ENCODE peak calls at places on chromosomes 12 and 14, in seven cellular contexts. One of them, this sample, is unnamed. For H3K79me2, the result is how much of the 10 kb centered on the place peaks cover.

GRCh38 chr14:68401855-68402254 is 391.0 kb downstream of the ZFP36L1 start:
- DNase-seq in HCT116: no peak
- DNase-seq in DND-41: no peak
- DNase-seq in GM23248: no peak
- DNase-seq in GM23338: no peak
- DNase-seq in fibroblast of lung: no peak
- DNase-seq in mammary epithelial cell: no peak
- DNase-seq in this sample: no peak

GRCh38 chr12:12127304-12127703 is 56.6 kb downstream of the BCL2L14 start:
- DNase-seq in HCT116: no peak
- DNase-seq in DND-41: no peak
- DNase-seq in GM23248: no peak
- DNase-seq in GM23338: no peak
- DNase-seq in fibroblast of lung: no peak
- DNase-seq in mammary epithelial cell: no peak
- DNase-seq in this sample: no peak

GRCh38 chr12:402127-402456 is 648 bp downstream of the CCDC77 start:
- DNase-seq in HCT116: no peak
- DNase-seq in DND-41: peak
- DNase-seq in GM23248: peak
- DNase-seq in GM23338: peak
- DNase-seq in fibroblast of lung: peak
- DNase-seq in mammary epithelial cell: peak
- DNase-seq in this sample: peak

GRCh38 chr14:96792003-96792402 is 5.2 kb upstream of the VRK1 start:
- DNase-seq in HCT116: no peak
- DNase-seq in DND-41: no peak
- DNase-seq in GM23248: no peak
- DNase-seq in GM23338: no peak
- DNase-seq in fibroblast of lung: no peak
- DNase-seq in mammary epithelial cell: peak
- DNase-seq in this sample: no peak

GRCh38 chr12:48080821-48081220 is 25.1 kb downstream of the SENP1 start:
- DNase-seq in HCT116: no peak
- DNase-seq in DND-41: no peak
- DNase-seq in GM23248: no peak
- DNase-seq in GM23338: no peak
- DNase-seq in fibroblast of lung: no peak
- DNase-seq in mammary epithelial cell: no peak
- DNase-seq in this sample: no peak

GRCh38 chr12:106601031-106601430 is 18.2 kb downstream of the RFX4 start:
- DNase-seq in HCT116: no peak
- DNase-seq in DND-41: no peak
- DNase-seq in GM23248: no peak
- DNase-seq in GM23338: peak
- DNase-seq in fibroblast of lung: no peak
- DNase-seq in mammary epithelial cell: no peak
- DNase-seq in this sample: peak

GRCh38 chr12:104737682-104738370 is 220.3 kb downstream of the SLC41A2 start:
- DNase-seq in HCT116: no peak
- DNase-seq in DND-41: no peak
- DNase-seq in GM23248: no peak
- DNase-seq in GM23338: no peak
- DNase-seq in fibroblast of lung: no peak
- DNase-seq in mammary epithelial cell: no peak
- DNase-seq in this sample: peak

GRCh38 chr12:75961878-75962277 is 69.7 kb downstream of the PHLDA1 start:
- DNase-seq in HCT116: no peak
- DNase-seq in DND-41: no peak
- DNase-seq in GM23248: no peak
- DNase-seq in GM23338: no peak
- DNase-seq in fibroblast of lung: no peak
- DNase-seq in mammary epithelial cell: no peak
- DNase-seq in this sample: no peak

GRCh38 chr12:108594960-108595710 is 2.7 kb downstream of the TMEM119 start:
- DNase-seq in HCT116: no peak
- DNase-seq in DND-41: no peak
- DNase-seq in GM23248: no peak
- DNase-seq in GM23338: no peak
- DNase-seq in fibroblast of lung: no peak
- DNase-seq in mammary epithelial cell: no peak
- DNase-seq in this sample: no peak

GRCh38 chr14:22567437-22567836 is 21.6 kb downstream of the DAD1 start:
- DNase-seq in HCT116: no peak
- DNase-seq in DND-41: no peak
- DNase-seq in GM23248: no peak
- DNase-seq in GM23338: no peak
- DNase-seq in fibroblast of lung: no peak
- DNase-seq in mammary epithelial cell: no peak
- DNase-seq in this sample: no peak

DNA sequence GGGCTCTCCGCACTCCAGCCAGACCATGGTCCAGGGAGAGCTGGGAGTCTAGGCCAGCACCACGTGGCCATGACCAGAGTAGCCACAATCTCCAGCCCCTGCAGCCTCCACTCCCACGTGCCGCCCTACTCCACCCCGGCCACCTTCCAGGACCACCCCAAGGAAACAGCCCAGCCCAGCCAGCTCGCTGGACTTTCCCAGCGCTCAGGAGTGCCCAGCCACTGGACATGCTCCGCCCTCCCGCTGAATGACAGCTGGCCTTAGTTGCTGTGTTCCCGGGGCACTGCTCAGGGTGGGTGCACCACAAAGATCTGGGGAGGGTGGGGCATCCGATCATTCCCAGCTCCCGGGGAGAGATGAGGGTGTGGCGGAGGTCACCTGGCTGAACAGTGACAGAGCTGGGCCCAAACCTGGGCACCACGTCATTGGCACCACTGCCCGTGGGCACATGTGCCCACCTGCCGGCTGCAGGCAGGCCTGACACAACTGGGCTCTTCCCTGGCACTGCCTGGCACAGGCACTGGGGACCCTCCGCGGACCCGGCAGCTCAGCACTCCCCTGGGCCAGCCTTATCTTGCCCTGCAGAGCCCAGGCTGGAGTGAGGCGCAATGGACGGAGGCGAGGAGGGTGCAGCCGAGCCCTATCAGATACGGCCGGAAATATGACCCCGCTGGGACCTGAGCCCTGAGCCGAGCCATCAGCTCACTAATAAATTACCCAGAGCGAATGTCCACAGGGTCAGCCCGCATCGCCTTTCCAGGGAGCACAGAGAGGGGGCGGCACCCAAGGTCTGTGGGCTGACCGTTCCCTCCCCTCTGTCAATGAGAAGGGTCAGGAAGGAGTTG is 1.9 kb upstream of the C14orf180 start:
- DNase-seq in HCT116: no peak
- DNase-seq in DND-41: no peak
- DNase-seq in GM23248: no peak
- DNase-seq in GM23338: no peak
- DNase-seq in fibroblast of lung: no peak
- DNase-seq in mammary epithelial cell: no peak
- DNase-seq in this sample: no peak
- TF ChIP-seq EZH2 in HCT116: no peak
- TF ChIP-seq EZH2 in DND-41: no peak
- TF ChIP-seq EZH2 in GM23248: no peak
- TF ChIP-seq EZH2 in GM23338: no peak
- TF ChIP-seq EZH2 in fibroblast of lung: no peak
- TF ChIP-seq EZH2 in mammary epithelial cell: no peak
- TF ChIP-seq EZH2 in this sample: no peak

DNA sequence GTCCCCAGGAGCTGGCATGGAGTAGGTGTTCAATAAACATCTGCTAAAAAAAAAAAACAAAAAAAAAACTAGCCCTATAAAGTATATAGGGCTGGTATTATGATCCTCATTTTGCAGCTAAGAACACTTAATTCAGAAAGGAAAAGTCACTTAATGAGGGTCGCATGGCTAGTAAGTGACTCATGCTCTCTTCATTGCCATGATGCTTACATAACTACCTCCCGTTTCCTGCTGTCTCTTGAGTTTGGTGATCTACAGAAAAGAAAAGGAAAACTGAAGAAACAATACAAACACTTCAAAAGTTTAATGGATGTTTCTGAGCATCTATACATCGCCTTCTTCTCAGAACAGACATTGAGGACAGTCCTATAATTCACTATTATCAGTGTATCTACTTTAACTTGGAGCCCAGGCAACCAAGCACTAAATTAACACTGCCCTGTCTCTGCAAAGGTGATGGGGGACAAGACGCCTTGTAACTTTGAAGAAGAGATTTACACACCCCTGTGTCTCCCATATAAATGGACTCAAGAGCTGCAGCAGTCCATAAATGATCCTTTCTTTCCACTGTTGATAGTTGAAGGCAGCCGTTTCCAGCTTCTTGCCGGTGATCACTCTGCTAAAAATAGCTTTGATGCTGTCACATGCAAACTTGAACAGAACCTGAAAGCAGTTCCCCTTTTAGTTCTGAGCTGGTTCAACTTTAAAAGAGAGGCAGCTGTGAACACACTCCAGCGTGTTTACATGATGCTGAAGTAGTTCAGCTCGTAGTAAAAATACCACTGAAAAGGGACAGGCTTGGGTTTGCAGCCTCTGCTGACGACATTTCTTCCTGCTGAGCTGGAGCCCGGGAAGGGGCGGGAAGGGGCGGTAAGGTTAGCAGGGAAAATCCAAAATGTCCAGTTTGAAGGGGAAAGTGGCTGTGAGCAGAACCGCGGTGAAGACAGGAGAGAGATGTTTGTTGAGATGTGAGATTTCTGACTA is 113.3 kb downstream of the FOXN3 start:
- DNase-seq in HCT116: no peak
- DNase-seq in DND-41: no peak
- DNase-seq in GM23248: peak
- DNase-seq in GM23338: no peak
- DNase-seq in fibroblast of lung: peak
- DNase-seq in mammary epithelial cell: peak
- DNase-seq in this sample: peak
- H3K4me3 ChIP-seq in HCT116: peak
- H3K4me3 ChIP-seq in DND-41: no peak
- H3K4me3 ChIP-seq in GM23248: peak
- H3K4me3 ChIP-seq in GM23338: no peak
- H3K4me3 ChIP-seq in fibroblast of lung: peak
- H3K4me3 ChIP-seq in mammary epithelial cell: no peak
- H3K4me3 ChIP-seq in this sample: no peak

GRCh38 chr12:80862606-80863005 is 75.1 kb downstream of the LIN7A start:
- DNase-seq in HCT116: no peak
- DNase-seq in DND-41: no peak
- DNase-seq in GM23248: peak
- DNase-seq in GM23338: no peak
- DNase-seq in fibroblast of lung: peak
- DNase-seq in mammary epithelial cell: no peak
- DNase-seq in this sample: no peak
- H3K79me2 ChIP-seq in HCT116: under half
- H3K79me2 ChIP-seq in DND-41: under half
- H3K79me2 ChIP-seq in GM23248: under half
- H3K79me2 ChIP-seq in GM23338: under half
- H3K79me2 ChIP-seq in fibroblast of lung: under half
- H3K79me2 ChIP-seq in mammary epithelial cell: under half
- H3K79me2 ChIP-seq in this sample: under half

GRCh38 chr12:46206471-46206870 is 62.4 kb downstream of the SLC38A1 start:
- DNase-seq in HCT116: no peak
- DNase-seq in DND-41: no peak
- DNase-seq in GM23248: no peak
- DNase-seq in GM23338: no peak
- DNase-seq in fibroblast of lung: no peak
- DNase-seq in mammary epithelial cell: no peak
- DNase-seq in this sample: no peak

GRCh38 chr12:46209165-46209564 is 59.7 kb downstream of the SLC38A1 start:
- DNase-seq in HCT116: no peak
- DNase-seq in DND-41: no peak
- DNase-seq in GM23248: peak
- DNase-seq in GM23338: no peak
- DNase-seq in fibroblast of lung: peak
- DNase-seq in mammary epithelial cell: peak
- DNase-seq in this sample: no peak

GRCh38 chr12:46208370-46208769 is 60.5 kb downstream of the SLC38A1 start:
- DNase-seq in HCT116: no peak
- DNase-seq in DND-41: no peak
- DNase-seq in GM23248: no peak
- DNase-seq in GM23338: no peak
- DNase-seq in fibroblast of lung: no peak
- DNase-seq in mammary epithelial cell: no peak
- DNase-seq in this sample: no peak

GRCh38 chr12:46207644-46208043 is 61.2 kb downstream of the SLC38A1 start:
- DNase-seq in HCT116: no peak
- DNase-seq in DND-41: no peak
- DNase-seq in GM23248: no peak
- DNase-seq in GM23338: no peak
- DNase-seq in fibroblast of lung: no peak
- DNase-seq in mammary epithelial cell: no peak
- DNase-seq in this sample: no peak

DNA sequence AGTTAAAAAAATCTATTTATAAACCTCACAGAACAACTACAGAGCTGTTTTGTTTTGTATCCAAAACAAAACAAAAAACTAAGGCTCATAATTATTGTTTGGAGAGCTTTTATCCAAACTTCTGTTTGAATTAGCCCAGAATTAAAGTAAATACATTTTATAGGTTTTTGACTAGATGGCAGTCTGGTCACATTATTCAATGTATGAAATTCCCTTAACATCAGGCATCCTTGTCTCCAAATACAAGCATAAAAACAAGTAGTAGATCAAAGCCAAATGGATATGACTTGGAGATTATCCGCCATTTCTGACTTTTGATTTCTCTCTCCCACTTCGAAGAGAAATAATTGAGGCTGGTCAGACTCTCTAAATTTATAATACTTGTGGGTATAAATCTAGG is 63.5 kb downstream of the SLC38A1 start:
- DNase-seq in HCT116: no peak
- DNase-seq in DND-41: no peak
- DNase-seq in GM23248: no peak
- DNase-seq in GM23338: no peak
- DNase-seq in fibroblast of lung: peak
- DNase-seq in mammary epithelial cell: no peak
- DNase-seq in this sample: no peak
- TF ChIP-seq EZH2 in HCT116: no peak
- TF ChIP-seq EZH2 in DND-41: no peak
- TF ChIP-seq EZH2 in GM23248: no peak
- TF ChIP-seq EZH2 in GM23338: no peak
- TF ChIP-seq EZH2 in fibroblast of lung: no peak
- TF ChIP-seq EZH2 in mammary epithelial cell: no peak
- TF ChIP-seq EZH2 in this sample: no peak

GRCh38 chr14:29016050-29016900 is 249.7 kb downstream of the FOXG1 start:
- DNase-seq in HCT116: no peak
- DNase-seq in DND-41: peak
- DNase-seq in GM23248: peak
- DNase-seq in GM23338: peak
- DNase-seq in fibroblast of lung: peak
- DNase-seq in mammary epithelial cell: no peak
- DNase-seq in this sample: peak
- H3K4me3 ChIP-seq in HCT116: no peak
- H3K4me3 ChIP-seq in DND-41: no peak
- H3K4me3 ChIP-seq in GM23248: no peak
- H3K4me3 ChIP-seq in GM23338: no peak
- H3K4me3 ChIP-seq in fibroblast of lung: no peak
- H3K4me3 ChIP-seq in mammary epithelial cell: no peak
- H3K4me3 ChIP-seq in this sample: no peak

This sample was measured in neural progenitor cell.